ENCODE peak calls at places on chromosomes 7 and 10, in six cellular contexts. C is GM23248, T is thyroid gland, J is NCI-H524 treated with DMSO at 0.1 percent for 48 hours, O is upper lobe of right lung, I is bronchial epithelial cell. D is an unnamed sample.

GRCh38 chr10:60728056-60728455 is 50.2 kb upstream of the CDK1 start:
- DNase-seq in C (no peak), T (no peak), J (no peak), O (no peak), I (peak; percentile 63), D (peak; percentile 15)

GRCh38 chr10:77355844-77356243 is 281.8 kb downstream of the KCNMA1 start:
- DNase-seq in C (peak; percentile 90), T (no peak), J (no peak), O (no peak), I (peak; percentile 96), D (peak; percentile 63)

GRCh38 chr10:46298346-46299266 is 11.8 kb downstream of the ANTXRL start:
- DNase-seq in C (no peak), T (no peak), J (no peak), O (no peak), I (no peak), D (no peak)

GRCh38 chr7:30471205-30471604 is 7.4 kb downstream of the NOD1 start:
- DNase-seq in C (no peak), T (peak; percentile 69), J (no peak), O (no peak), I (no peak), D (no peak)

GRCh38 chr7:95478139-95479037 is 7.4 kb upstream of the ASB4 start:
- DNase-seq in C (peak; percentile 69), T (peak; percentile 6), J (no peak), O (no peak), I (peak; percentile 32), D (peak; percentile 16)

GRCh38 chr7:34313289-34313688 is 344.7 kb upstream of the NPSR1 start:
- DNase-seq in C (peak; percentile 57), T (no peak), J (no peak), O (no peak), I (no peak), D (no peak)

GRCh38 chr7:23115991-23116390 is 10.4 kb downstream of the KLHL7 start:
- DNase-seq in C (no peak), T (no peak), J (no peak), O (no peak), I (no peak), D (no peak)

GRCh38 chr7:22219036-22219435 is 137.9 kb downstream of the RAPGEF5 start:
- DNase-seq in C (no peak), T (no peak), J (no peak), O (no peak), I (no peak), D (no peak)

GRCh38 chr7:135352285-135352684 is 118.6 kb downstream of the STRA8 start:
- DNase-seq in C (no peak), T (no peak), J (no peak), O (no peak), I (no peak), D (peak; percentile 13)